ENCODE peak calls at places on chromosomes 6 and 20, in four cellular contexts. One of them, this sample, is unnamed.

GRCh38 chr6:165814669-165815068 is 151.6 kb upstream of the PDE10A start:
- DNase-seq in cardiac fibroblast: peak
- DNase-seq in endothelial cell of umbilical vein: no peak
- DNase-seq in IMR-90: no peak
- DNase-seq in this sample: no peak

GRCh38 chr6:43995137-43995536 is 132.1 kb downstream of the MRPL14 start:
- DNase-seq in cardiac fibroblast: no peak
- DNase-seq in IMR-90: no peak
- DNase-seq in endothelial cell of umbilical vein: no peak
- DNase-seq in this sample: no peak

GRCh38 chr20:20204326-20204725 is 152.0 kb downstream of the CFAP61 start:
- DNase-seq in IMR-90: no peak
- DNase-seq in endothelial cell of umbilical vein: no peak
- DNase-seq in cardiac fibroblast: no peak
- DNase-seq in this sample: no peak

GRCh38 chr6:155327326-155328073 is 13.2 kb upstream of the TFB1M start:
- DNase-seq in IMR-90: peak
- DNase-seq in cardiac fibroblast: peak
- DNase-seq in endothelial cell of umbilical vein: peak
- DNase-seq in this sample: peak

GRCh38 chr6:30093951-30094350 is 18.4 kb upstream of the RNF39 start:
- DNase-seq in IMR-90: no peak
- DNase-seq in cardiac fibroblast: no peak
- DNase-seq in endothelial cell of umbilical vein: no peak
- DNase-seq in this sample: no peak

GRCh38 chr20:53244711-53245110 is 272.6 kb downstream of the TSHZ2 start:
- DNase-seq in cardiac fibroblast: no peak
- DNase-seq in IMR-90: no peak
- DNase-seq in endothelial cell of umbilical vein: no peak
- DNase-seq in this sample: no peak

GRCh38 chr20:35108921-35109320 is 16.3 kb upstream of the TRPC4AP start:
- DNase-seq in IMR-90: no peak
- DNase-seq in cardiac fibroblast: no peak
- DNase-seq in endothelial cell of umbilical vein: no peak
- DNase-seq in this sample: no peak

GRCh38 chr6:166112580-166112979 is 55.1 kb downstream of the TBXT start:
- DNase-seq in cardiac fibroblast: peak
- DNase-seq in IMR-90: peak
- DNase-seq in endothelial cell of umbilical vein: no peak
- DNase-seq in this sample: peak

GRCh38 chr20:46350986-46351267 is 42.6 kb upstream of the CDH22 start:
- DNase-seq in endothelial cell of umbilical vein: no peak
- DNase-seq in IMR-90: no peak
- DNase-seq in cardiac fibroblast: no peak
- DNase-seq in this sample: no peak

GRCh38 chr6:87700729-87701675 is 1.0 kb downstream of the AKIRIN2 start:
- DNase-seq in cardiac fibroblast: peak
- DNase-seq in endothelial cell of umbilical vein: peak
- DNase-seq in IMR-90: peak
- DNase-seq in this sample: peak

GRCh38 chr6:157217894-157218370 is 105.4 kb downstream of the TMEM242 start:
- DNase-seq in endothelial cell of umbilical vein: no peak
- DNase-seq in cardiac fibroblast: no peak
- DNase-seq in IMR-90: no peak
- DNase-seq in this sample: no peak

GRCh38 chr6:119874381-119874780 is 524.8 kb upstream of the MAN1A1 start:
- DNase-seq in IMR-90: no peak
- DNase-seq in endothelial cell of umbilical vein: no peak
- DNase-seq in cardiac fibroblast: no peak
- DNase-seq in this sample: no peak

GRCh38 chr20:63697868-63698545 is 1.6 kb downstream of the TNFRSF6B start:
- DNase-seq in IMR-90: no peak
- DNase-seq in endothelial cell of umbilical vein: no peak
- DNase-seq in cardiac fibroblast: no peak
- DNase-seq in this sample: no peak

GRCh38 chr6:13462380-13463326 is 24.7 kb downstream of the GFOD1 start:
- DNase-seq in IMR-90: no peak
- DNase-seq in cardiac fibroblast: no peak
- DNase-seq in endothelial cell of umbilical vein: no peak
- DNase-seq in this sample: peak

GRCh38 chr6:22447862-22448261 is 121.5 kb upstream of the HDGFL1 start:
- DNase-seq in cardiac fibroblast: peak
- DNase-seq in IMR-90: no peak
- DNase-seq in endothelial cell of umbilical vein: peak
- DNase-seq in this sample: peak

GRCh38 chr20:26208296-26209091 is 511.8 kb upstream of the ZNF337 start:
- DNase-seq in IMR-90: no peak
- DNase-seq in endothelial cell of umbilical vein: no peak
- DNase-seq in cardiac fibroblast: no peak
- DNase-seq in this sample: no peak

GRCh38 chr6:130098317-130098716 is 79.9 kb downstream of the L3MBTL3 start:
- DNase-seq in endothelial cell of umbilical vein: no peak
- DNase-seq in IMR-90: no peak
- DNase-seq in cardiac fibroblast: no peak
- DNase-seq in this sample: no peak

GRCh38 chr6:147000545-147001488 is 203.4 kb upstream of the STXBP5 start:
- DNase-seq in cardiac fibroblast: peak
- DNase-seq in endothelial cell of umbilical vein: peak
- DNase-seq in IMR-90: peak
- DNase-seq in this sample: peak

GRCh38 chr6:137025786-137026730 is 18.7 kb downstream of the IL20RA start:
- DNase-seq in IMR-90: no peak
- DNase-seq in cardiac fibroblast: no peak
- DNase-seq in endothelial cell of umbilical vein: no peak
- DNase-seq in this sample: no peak

GRCh38 chr6:9412951-9413559 is 977.7 kb upstream of the SLC35B3 start:
- DNase-seq in cardiac fibroblast: peak
- DNase-seq in IMR-90: no peak
- DNase-seq in endothelial cell of umbilical vein: no peak
- DNase-seq in this sample: peak

GRCh38 chr6:141259832-141260231 is 872.9 kb upstream of the GJE1 start:
- DNase-seq in endothelial cell of umbilical vein: no peak
- DNase-seq in cardiac fibroblast: no peak
- DNase-seq in IMR-90: no peak
- DNase-seq in this sample: peak

GRCh38 chr6:32108094-32108627 is 977 bp downstream of the TNXB start:
- DNase-seq in endothelial cell of umbilical vein: no peak
- DNase-seq in IMR-90: peak
- DNase-seq in cardiac fibroblast: peak
- DNase-seq in this sample: peak

GRCh38 chr6:104957301-104958177 is 632 bp downstream of the LIN28B start:
- DNase-seq in IMR-90: no peak
- DNase-seq in cardiac fibroblast: no peak
- DNase-seq in endothelial cell of umbilical vein: no peak
- DNase-seq in this sample: no peak

GRCh38 chr6:122806290-122806689 is 17.2 kb downstream of the SMPDL3A start:
- DNase-seq in endothelial cell of umbilical vein: no peak
- DNase-seq in cardiac fibroblast: no peak
- DNase-seq in IMR-90: peak
- DNase-seq in this sample: peak

GRCh38 chr20:460707-461106 is 1.6 kb downstream of the TBC1D20 start:
- DNase-seq in cardiac fibroblast: peak
- DNase-seq in endothelial cell of umbilical vein: no peak
- DNase-seq in IMR-90: no peak
- DNase-seq in this sample: peak

GRCh38 chr6:215335-216034 is 76.8 kb upstream of the DUSP22 start:
- DNase-seq in IMR-90: peak
- DNase-seq in endothelial cell of umbilical vein: no peak
- DNase-seq in cardiac fibroblast: peak
- DNase-seq in this sample: peak

GRCh38 chr20:48149887-48150286 is 364.6 kb upstream of the SULF2 start:
- DNase-seq in cardiac fibroblast: no peak
- DNase-seq in IMR-90: no peak
- DNase-seq in endothelial cell of umbilical vein: no peak
- DNase-seq in this sample: no peak

GRCh38 chr20:57695012-57695411 is 14.8 kb downstream of the PMEPA1 start:
- DNase-seq in endothelial cell of umbilical vein: no peak
- DNase-seq in IMR-90: no peak
- DNase-seq in cardiac fibroblast: no peak
- DNase-seq in this sample: no peak

GRCh38 chr6:47061631-47062300 is 19.6 kb upstream of the ADGRF1 start:
- DNase-seq in cardiac fibroblast: peak
- DNase-seq in endothelial cell of umbilical vein: peak
- DNase-seq in IMR-90: no peak
- DNase-seq in this sample: peak

GRCh38 chr6:30555428-30556005 is 772 bp downstream of the GNL1 start:
- DNase-seq in cardiac fibroblast: peak
- DNase-seq in IMR-90: peak
- DNase-seq in endothelial cell of umbilical vein: peak
- DNase-seq in this sample: peak

GRCh38 chr6:3226422-3227362 is 761 bp downstream of the TUBB2B start:
- DNase-seq in cardiac fibroblast: no peak
- DNase-seq in IMR-90: no peak
- DNase-seq in endothelial cell of umbilical vein: no peak
- DNase-seq in this sample: no peak

GRCh38 chr6:51578362-51578761 is 509.1 kb downstream of the PKHD1 start:
- DNase-seq in IMR-90: no peak
- DNase-seq in endothelial cell of umbilical vein: no peak
- DNase-seq in cardiac fibroblast: no peak
- DNase-seq in this sample: no peak

GRCh38 chr6:51569594-51569993 is 517.8 kb downstream of the PKHD1 start:
- DNase-seq in IMR-90: no peak
- DNase-seq in endothelial cell of umbilical vein: no peak
- DNase-seq in cardiac fibroblast: no peak
- DNase-seq in this sample: no peak

GRCh38 chr6:51571168-51571567 is 516.2 kb downstream of the PKHD1 start:
- DNase-seq in IMR-90: no peak
- DNase-seq in endothelial cell of umbilical vein: no peak
- DNase-seq in cardiac fibroblast: no peak
- DNase-seq in this sample: no peak

GRCh38 chr6:51570168-51570921 is 517.1 kb downstream of the PKHD1 start:
- DNase-seq in IMR-90: no peak
- DNase-seq in endothelial cell of umbilical vein: no peak
- DNase-seq in cardiac fibroblast: no peak
- DNase-seq in this sample: no peak

GRCh38 chr6:51574040-51574439 is 513.4 kb downstream of the PKHD1 start:
- DNase-seq in cardiac fibroblast: no peak
- DNase-seq in IMR-90: no peak
- DNase-seq in endothelial cell of umbilical vein: no peak
- DNase-seq in this sample: no peak
- TF ChIP-seq CTCF in cardiac fibroblast: no peak
- TF ChIP-seq CTCF in IMR-90: no peak
- TF ChIP-seq CTCF in endothelial cell of umbilical vein: no peak
- TF ChIP-seq CTCF in this sample: no peak

GRCh38 chr20:49570161-49570827 is 2.4 kb upstream of the PTGIS start:
- DNase-seq in endothelial cell of umbilical vein: no peak
- DNase-seq in cardiac fibroblast: no peak
- DNase-seq in IMR-90: no peak
- DNase-seq in this sample: no peak

GRCh38 chr20:49566401-49566800 is 1.5 kb downstream of the PTGIS start:
- DNase-seq in IMR-90: peak
- DNase-seq in endothelial cell of umbilical vein: no peak
- DNase-seq in cardiac fibroblast: no peak
- DNase-seq in this sample: no peak

GRCh38 chr20:49569403-49570115 is 1.6 kb upstream of the PTGIS start:
- DNase-seq in endothelial cell of umbilical vein: no peak
- DNase-seq in cardiac fibroblast: no peak
- DNase-seq in IMR-90: peak
- DNase-seq in this sample: peak

GRCh38 chr20:49567421-49568256 is at the start of gene PTGIS:
- DNase-seq in endothelial cell of umbilical vein: no peak
- DNase-seq in IMR-90: no peak
- DNase-seq in cardiac fibroblast: no peak
- DNase-seq in this sample: peak

GRCh38 chr20:49568491-49569151 is 684 bp upstream of the PTGIS start:
- DNase-seq in endothelial cell of umbilical vein: no peak
- DNase-seq in IMR-90: no peak
- DNase-seq in cardiac fibroblast: no peak
- DNase-seq in this sample: peak
- H3K4me3 ChIP-seq in endothelial cell of umbilical vein: no peak
- H3K4me3 ChIP-seq in IMR-90: no peak
- H3K4me3 ChIP-seq in cardiac fibroblast: no peak
- H3K4me3 ChIP-seq in this sample: peak

GRCh38 chr6:41599015-41599835 is 39.0 kb upstream of the MDFI start:
- DNase-seq in endothelial cell of umbilical vein: no peak
- DNase-seq in cardiac fibroblast: no peak
- DNase-seq in IMR-90: no peak
- DNase-seq in this sample: no peak
- TF ChIP-seq CTCF in endothelial cell of umbilical vein: no peak
- TF ChIP-seq CTCF in cardiac fibroblast: no peak
- TF ChIP-seq CTCF in IMR-90: no peak
- TF ChIP-seq CTCF in this sample: no peak

GRCh38 chr6:149471801-149472200 is 13.0 kb downstream of the ZC3H12D start:
- DNase-seq in endothelial cell of umbilical vein: no peak
- DNase-seq in IMR-90: no peak
- DNase-seq in cardiac fibroblast: no peak
- DNase-seq in this sample: no peak

GRCh38 chr6:149472241-149472640 is 12.6 kb downstream of the ZC3H12D start:
- DNase-seq in endothelial cell of umbilical vein: no peak
- DNase-seq in cardiac fibroblast: no peak
- DNase-seq in IMR-90: no peak
- DNase-seq in this sample: no peak

GRCh38 chr6:149468179-149468578 is 16.6 kb downstream of the ZC3H12D start:
- DNase-seq in endothelial cell of umbilical vein: no peak
- DNase-seq in IMR-90: no peak
- DNase-seq in cardiac fibroblast: no peak
- DNase-seq in this sample: no peak

GRCh38 chr6:149473080-149474052 is 11.4 kb downstream of the ZC3H12D start:
- DNase-seq in cardiac fibroblast: no peak
- DNase-seq in endothelial cell of umbilical vein: no peak
- DNase-seq in IMR-90: no peak
- DNase-seq in this sample: no peak

DNA sequence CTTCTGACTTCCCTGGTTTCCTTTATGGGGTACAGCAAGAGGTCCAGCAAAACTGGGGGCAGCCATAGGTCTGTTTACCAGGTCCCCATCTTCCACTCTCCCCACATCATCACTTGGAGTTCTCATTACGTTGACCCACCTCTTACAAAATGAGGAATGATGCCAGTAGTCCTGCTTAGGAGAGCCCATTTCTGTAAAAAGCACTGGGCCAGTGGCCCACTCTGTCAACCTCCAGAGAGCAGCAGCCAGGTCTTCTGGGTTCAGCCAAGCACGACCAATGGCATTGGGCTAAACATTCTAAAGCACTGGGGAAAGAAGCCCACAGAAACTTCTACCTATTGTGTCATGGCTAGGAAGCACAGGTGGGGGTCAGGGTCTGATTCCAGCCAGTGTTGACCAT is 13.9 kb downstream of the ZC3H12D start:
- DNase-seq in IMR-90: no peak
- DNase-seq in endothelial cell of umbilical vein: no peak
- DNase-seq in cardiac fibroblast: no peak
- DNase-seq in this sample: no peak
- H3K4me3 ChIP-seq in IMR-90: no peak
- H3K4me3 ChIP-seq in endothelial cell of umbilical vein: no peak
- H3K4me3 ChIP-seq in cardiac fibroblast: no peak
- H3K4me3 ChIP-seq in this sample: no peak

GRCh38 chr6:37484786-37485170 is 14.9 kb downstream of the CCDC167 start:
- DNase-seq in cardiac fibroblast: no peak
- DNase-seq in endothelial cell of umbilical vein: no peak
- DNase-seq in IMR-90: no peak
- DNase-seq in this sample: no peak
- TF ChIP-seq CTCF in cardiac fibroblast: no peak
- TF ChIP-seq CTCF in endothelial cell of umbilical vein: no peak
- TF ChIP-seq CTCF in IMR-90: no peak
- TF ChIP-seq CTCF in this sample: no peak